ENCODE peak calls at places on chromosomes 3 and 15, in six cellular contexts. L is GM12878, G is HCT116, S is H1, I is K562, R is HepG2. T is an unnamed sample.

GRCh38 chr3:37453393-37454391 is 279.3 kb upstream of the LRRFIP2 start:
- DNase-seq in S (peak; percentile 58), L (no peak), G (no peak), I (no peak), R (peak; percentile 10), T (peak; percentile 53)

GRCh38 chr15:43169888-43170287 is 15.3 kb upstream of the CCNDBP1 start:
- DNase-seq in I (peak; percentile 27), R (no peak), S (no peak), L (no peak), G (no peak), T (no peak)

GRCh38 chr3:113533534-113533892 is 1.2 kb downstream of the SIDT1 start:
- DNase-seq in I (no peak), G (no peak), L (no peak), S (no peak), R (no peak), T (peak; percentile 24)

GRCh38 chr3:4994823-4995499 is 15.7 kb downstream of the BHLHE40 start:
- DNase-seq in G (peak; percentile 94), L (no peak), S (no peak), R (peak; percentile 52), I (peak; percentile 77), T (no peak)

GRCh38 chr3:194572131-194572789 is 61.0 kb downstream of the TMEM44 start:
- DNase-seq in S (no peak), R (peak; percentile 90), G (no peak), I (peak; percentile 75), L (no peak), T (no peak)

GRCh38 chr3:69767571-69767970 is 28.3 kb downstream of the MITF start:
- DNase-seq in G (no peak), I (no peak), L (no peak), S (no peak), R (no peak), T (no peak)

GRCh38 chr15:74664028-74664616 is 31.7 kb downstream of the EDC3 start:
- DNase-seq in G (no peak), L (no peak), S (no peak), I (no peak), R (peak; percentile 20), T (no peak)

GRCh38 chr15:68316061-68316804 is 38.7 kb downstream of the FEM1B start:
- DNase-seq in R (no peak), I (peak; percentile 29), S (peak; percentile 72), L (no peak), G (no peak), T (no peak)

GRCh38 chr3:188323067-188323842 is 169.3 kb downstream of the LPP start:
- DNase-seq in I (no peak), S (no peak), R (no peak), L (no peak), G (no peak), T (no peak)

GRCh38 chr3:137121704-137122314 is 164.0 kb downstream of the IL20RB start:
- DNase-seq in S (no peak), G (peak; percentile 61), L (peak; percentile 8), I (peak; percentile 9), R (peak; percentile 31), T (peak; percentile 33)

GRCh38 chr3:67819447-67819846 is 165.0 kb upstream of the SUCLG2 start:
- DNase-seq in S (no peak), I (no peak), L (no peak), G (no peak), R (no peak), T (no peak)

GRCh38 chr3:82671466-82671865 is 910.0 kb upstream of the GBE1 start:
- DNase-seq in R (no peak), I (no peak), L (no peak), S (no peak), G (no peak), T (no peak)

GRCh38 chr15:39946862-39947261 is 12.9 kb downstream of the EIF2AK4 start:
- DNase-seq in S (no peak), R (no peak), L (no peak), G (no peak), I (no peak), T (no peak)

GRCh38 chr3:69690-70089 is 126.9 kb upstream of the CHL1 start:
- DNase-seq in I (no peak), L (no peak), G (no peak), S (no peak), R (no peak), T (no peak)

GRCh38 chr3:54660599-54661210 is 267.2 kb downstream of the LRTM1 start:
- DNase-seq in S (no peak), L (no peak), R (no peak), G (no peak), I (no peak), T (no peak)

GRCh38 chr3:145015243-145015642 is 1043.6 kb downstream of the DIPK2A start:
- DNase-seq in R (no peak), L (no peak), S (no peak), G (no peak), I (no peak), T (no peak)

GRCh38 chr15:45829336-45830153 is 194.7 kb downstream of the SQOR start:
- DNase-seq in S (no peak), I (no peak), G (no peak), R (no peak), L (no peak), T (no peak)

GRCh38 chr15:51092480-51092879 is 2.2 kb downstream of the TNFAIP8L3 start:
- DNase-seq in G (no peak), I (no peak), S (no peak), L (no peak), R (no peak), T (no peak)

GRCh38 chr15:78003539-78004008 is 73.9 kb downstream of the TBC1D2B start:
- DNase-seq in R (no peak), G (no peak), L (no peak), S (no peak), I (no peak), T (peak; percentile 17)

GRCh38 chr3:160941885-160942494 is 163.2 kb downstream of the B3GALNT1 start:
- DNase-seq in R (peak; percentile 61), S (peak; percentile 83), L (peak; percentile 41), I (peak; percentile 28), G (peak; percentile 58), T (peak; percentile 87)

GRCh38 chr3:66639794-66640356 is 139.1 kb upstream of the LRIG1 start:
- DNase-seq in S (no peak), R (no peak), L (no peak), I (no peak), G (no peak), T (no peak)

GRCh38 chr3:129567176-129567705 is 24.3 kb downstream of the H1-8 start:
- DNase-seq in S (no peak), R (no peak), G (no peak), L (no peak), I (no peak), T (peak; percentile 31)

GRCh38 chr3:33636125-33636855 is 81.8 kb downstream of the CLASP2 start:
- DNase-seq in R (peak; percentile 56), G (peak; percentile 44), I (peak; percentile 39), L (no peak), S (no peak), T (peak; percentile 64)

DNA sequence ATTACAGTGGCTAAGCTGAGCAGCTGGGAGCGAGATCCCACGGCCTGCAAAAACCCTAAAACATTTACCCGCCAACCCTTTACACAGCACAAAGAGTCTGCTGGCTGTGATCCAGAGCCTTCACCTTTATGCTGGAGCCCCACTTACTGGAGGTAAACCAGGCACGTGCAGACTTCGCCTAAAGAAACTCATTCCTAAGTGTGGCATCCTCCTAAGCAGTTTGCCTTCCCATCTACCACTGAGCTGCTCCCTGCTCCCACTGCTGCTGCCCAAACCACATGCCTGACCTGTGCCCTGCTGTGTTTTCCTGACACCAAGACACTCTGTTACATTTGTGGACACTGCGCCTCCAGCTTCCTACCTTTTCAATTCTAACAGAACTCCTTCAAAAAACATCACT is 53.0 kb downstream of the CHSY1 start:
- DNase-seq in S (no peak), I (no peak), G (no peak), L (no peak), R (no peak), T (no peak)
- TF ChIP-seq JUND in S (no peak), I (no peak), G (no peak), L (no peak), R (no peak), T (no peak)

GRCh38 chr3:111936191-111936841 is 42.5 kb upstream of the ABHD10 start:
- DNase-seq in I (no peak), R (no peak), S (no peak), L (no peak), G (peak; percentile 60), T (no peak)
- TF ChIP-seq JUND in I (no peak), R (no peak), S (no peak), L (no peak), G (peak; percentile 73), T (no peak)

GRCh38 chr3:14151471-14152083 is 26.7 kb downstream of the TMEM43 start:
- DNase-seq in S (no peak), G (no peak), L (no peak), R (no peak), I (no peak), T (no peak)

GRCh38 chr3:14152963-14153355 is 25.4 kb downstream of the XPC start:
- DNase-seq in I (no peak), R (no peak), L (no peak), S (no peak), G (no peak), T (no peak)

GRCh38 chr3:14152233-14152962 is 26.0 kb downstream of the XPC start:
- DNase-seq in S (no peak), G (no peak), L (no peak), R (no peak), I (peak; percentile 64), T (no peak)

GRCh38 chr3:14150078-14150477 is 25.2 kb downstream of the TMEM43 start:
- DNase-seq in L (no peak), G (no peak), R (no peak), I (no peak), S (no peak), T (no peak)

DNA sequence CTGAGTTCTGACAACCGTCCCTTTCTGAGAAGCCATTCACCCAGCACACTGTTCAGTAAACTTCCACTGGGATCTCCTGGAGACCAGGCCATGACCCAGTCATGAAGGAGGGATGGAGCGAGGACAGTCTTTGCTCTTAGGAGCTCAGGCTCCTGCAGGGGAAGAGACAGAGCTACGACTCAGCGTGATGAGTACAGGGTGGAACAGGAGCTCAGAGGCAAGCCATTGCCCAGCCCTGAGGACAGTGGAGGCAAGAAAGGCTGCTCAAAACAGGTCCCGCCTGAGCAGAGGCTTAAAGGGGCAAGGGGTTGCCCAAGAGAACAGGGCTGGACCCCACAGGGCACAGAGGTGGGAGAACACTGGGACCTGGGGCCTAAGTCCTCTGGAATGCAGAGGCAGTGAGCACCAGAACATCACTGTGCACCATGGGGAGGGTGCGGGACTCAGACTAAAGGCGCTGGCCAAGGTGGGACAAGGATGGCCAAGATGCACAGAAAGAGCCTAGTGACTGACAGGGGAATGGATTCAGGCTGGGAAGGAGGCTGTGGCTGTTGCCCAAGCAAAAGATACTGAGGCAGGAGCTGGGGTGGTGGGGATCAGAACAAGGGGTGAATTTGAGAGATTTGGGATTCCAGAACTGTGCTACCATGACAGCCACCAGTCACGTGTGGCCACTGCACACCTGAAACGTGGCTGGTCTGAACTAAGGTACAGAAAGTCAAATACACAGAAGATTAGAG is 25.8 kb downstream of the TMEM43 start:
- DNase-seq in G (no peak), L (no peak), R (no peak), S (no peak), I (no peak), T (no peak)
- TF ChIP-seq JUND in G (no peak), L (no peak), R (no peak), S (no peak), I (no peak), T (no peak)

DNA sequence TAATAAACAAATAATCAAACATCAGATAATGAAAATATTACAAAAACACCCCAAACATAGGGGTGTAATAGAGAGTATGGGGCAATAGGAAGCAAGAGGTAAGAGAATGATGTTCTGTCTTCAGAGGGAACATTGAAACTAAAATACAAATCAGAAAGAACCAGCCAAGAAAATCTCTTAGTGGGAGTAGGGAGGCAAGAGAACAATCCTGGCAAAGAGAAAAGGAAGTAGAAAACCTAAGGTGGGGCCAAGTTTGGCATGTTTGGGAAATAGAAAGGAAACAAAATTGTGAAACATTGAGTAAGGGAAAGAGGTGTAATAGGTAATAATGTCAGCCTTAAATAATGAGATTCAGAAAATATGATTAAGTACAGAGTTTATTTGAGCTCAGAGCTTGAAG is 467.1 kb downstream of the RBMS3 start:
- DNase-seq in S (no peak), G (no peak), I (no peak), R (no peak), L (no peak), T (no peak)
- TF ChIP-seq JUND in S (no peak), G (no peak), I (no peak), R (no peak), L (no peak), T (no peak)